ENCODE peak calls at places on chromosomes 1 and 21, in eight cellular contexts. C is IMR-90, N is transverse colon, V is cardiac muscle cell, R is right atrium auricular region, D is cardiac fibroblast, Y is endodermal cell, K is psoas muscle. F is an unnamed sample.
A peak's percentile ranks its signal among the peaks of the same experiment; 100 is the strongest.

GRCh38 chr1:99305626-99306025 is 41.3 kb downstream of the PLPPR4 start:
- DNase-seq in C (peak; percentile 41), N (no peak), V (no peak), R (no peak), D (no peak), Y (no peak), K (no peak), F (peak; percentile 68)

GRCh38 chr1:204266504-204267034 is 52.8 kb upstream of the GOLT1A start:
- DNase-seq in C (no peak), N (peak; percentile 64), V (no peak), R (no peak), D (peak; percentile 8), Y (no peak), K (no peak), F (no peak)

GRCh38 chr1:223774133-223774811 is 61.9 kb downstream of the CAPN2 start:
- DNase-seq in C (no peak), N (no peak), V (no peak), R (peak; percentile 34), D (no peak), Y (peak; percentile 17), K (no peak), F (no peak)

GRCh38 chr1:59605761-59606160 is 209.0 kb upstream of the HOOK1 start:
- DNase-seq in C (peak; percentile 78), N (no peak), V (no peak), R (no peak), D (no peak), Y (no peak), K (no peak), F (no peak)

GRCh38 chr1:44264143-44264542 is 50.9 kb downstream of the DMAP1 start:
- DNase-seq in C (no peak), N (no peak), V (no peak), R (no peak), D (no peak), Y (no peak), K (no peak), F (no peak)

GRCh38 chr1:179798213-179798863 is 55.2 kb downstream of the FAM163A start:
- DNase-seq in C (no peak), N (no peak), V (no peak), R (no peak), D (no peak), Y (no peak), K (no peak), F (no peak)

GRCh38 chr1:94118013-94118412 is 2.9 kb downstream of the ABCA4 start:
- DNase-seq in C (no peak), N (no peak), V (no peak), R (no peak), D (no peak), Y (peak; percentile 39), K (no peak), F (no peak)

GRCh38 chr21:34520769-34521508 is 8.9 kb upstream of the KCNE1 start:
- DNase-seq in C (no peak), N (no peak), V (no peak), R (no peak), D (no peak), Y (no peak), K (no peak), F (no peak)

GRCh38 chr1:160779662-160780397 is 16.1 kb upstream of the LY9 start:
- DNase-seq in C (no peak), N (peak; percentile 38), V (no peak), R (no peak), D (no peak), Y (peak; percentile 89), K (no peak), F (no peak)

GRCh38 chr1:207997486-207998268 is 86.8 kb upstream of the CD34 start:
- DNase-seq in C (peak; percentile 68), N (peak; percentile 81), V (peak; percentile 81), R (peak; percentile 83), D (peak; percentile 85), Y (peak; percentile 91), K (peak; percentile 72), F (peak; percentile 78)

GRCh38 chr1:48693674-48694347 is 82.9 kb downstream of the BEND5 start:
- DNase-seq in C (no peak), N (no peak), V (no peak), R (no peak), D (no peak), Y (no peak), K (no peak), F (no peak)

GRCh38 chr1:231171623-231172197 is 9.9 kb downstream of the TRIM67 start:
- DNase-seq in C (no peak), N (no peak), V (no peak), R (no peak), D (no peak), Y (no peak), K (no peak), F (no peak)

GRCh38 chr1:162081316-162081715 is 11.8 kb downstream of the NOS1AP start:
- DNase-seq in C (no peak), N (no peak), V (no peak), R (no peak), D (peak; percentile 8), Y (no peak), K (no peak), F (no peak)

GRCh38 chr1:209743145-209743482 is 12.7 kb upstream of the TRAF3IP3 start:
- DNase-seq in C (peak; percentile 80), N (no peak), V (no peak), R (peak; percentile 63), D (peak; percentile 77), Y (no peak), K (peak; percentile 66), F (peak; percentile 74)

GRCh38 chr1:89633745-89634625 is 1.1 kb downstream of the LRRC8C start:
- DNase-seq in C (peak; percentile 48), N (peak; percentile 10), V (peak; percentile 26), R (no peak), D (peak; percentile 50), Y (peak; percentile 66), K (no peak), F (no peak)

GRCh38 chr1:116318897-116319296 is 54.1 kb upstream of the ATP1A1 start:
- DNase-seq in C (peak; percentile 1), N (no peak), V (peak; percentile 76), R (no peak), D (peak; percentile 13), Y (no peak), K (peak; percentile 15), F (no peak)

GRCh38 chr1:47722101-47722500 is 275.1 kb downstream of the TRABD2B start:
- DNase-seq in C (no peak), N (no peak), V (no peak), R (no peak), D (no peak), Y (peak; percentile 29), K (no peak), F (no peak)

GRCh38 chr1:110218739-110219138 is 8.6 kb downstream of the KCNC4 start:
- DNase-seq in C (peak; percentile 30), N (no peak), V (peak; percentile 73), R (no peak), D (peak; percentile 17), Y (peak; percentile 71), K (no peak), F (no peak)

GRCh38 chr1:87042127-87042811 is 127.8 kb downstream of the HS2ST1 start:
- DNase-seq in C (no peak), N (no peak), V (no peak), R (no peak), D (peak; percentile 12), Y (no peak), K (no peak), F (no peak)

DNA sequence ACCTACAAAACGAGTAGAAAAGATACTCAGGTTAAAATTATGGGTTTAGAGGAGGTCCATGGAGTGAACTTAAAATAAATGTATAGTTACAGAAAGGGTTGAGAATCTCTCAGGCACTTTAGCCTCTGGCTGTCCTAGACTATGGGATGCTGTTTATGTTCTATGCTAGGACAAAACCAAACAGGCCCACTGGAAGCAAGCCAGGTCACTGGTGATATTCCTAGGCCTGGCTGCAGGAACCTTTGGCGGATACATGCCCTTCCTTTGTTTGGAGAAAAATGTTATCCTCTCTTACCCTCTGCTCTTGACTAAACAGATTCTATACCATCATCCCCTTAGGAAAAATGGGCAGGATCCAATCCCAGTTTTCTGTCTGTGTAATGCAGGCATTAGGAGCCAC is 90.7 kb upstream of the DUSP10 start:
- DNase-seq in C (no peak), N (no peak), V (no peak), R (no peak), D (no peak), Y (no peak), K (no peak), F (no peak)
- TF ChIP-seq CTCF in C (no peak), N (no peak), V (no peak), R (no peak), D (no peak), Y (no peak), K (no peak), F (no peak)

DNA sequence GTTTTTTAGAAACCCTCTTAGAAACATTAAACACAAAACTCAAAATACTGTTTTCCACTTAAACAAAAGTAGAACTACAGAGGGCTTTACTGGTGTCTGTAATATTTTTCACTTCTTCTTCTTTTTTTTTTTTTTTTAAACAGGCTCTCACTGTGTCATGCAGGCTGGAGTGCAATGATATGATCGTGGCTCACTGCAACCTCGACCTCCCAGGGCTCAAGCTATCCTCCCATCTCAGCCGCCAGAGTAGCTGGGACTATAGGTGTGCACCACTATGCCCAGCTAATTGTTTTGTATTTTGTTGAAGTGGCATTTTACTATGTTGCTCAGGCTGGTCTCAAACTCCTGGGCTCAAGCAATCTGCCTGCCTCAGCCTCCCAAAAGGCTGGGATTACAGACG is 194.8 kb downstream of the DAB1 start:
- DNase-seq in C (no peak), N (no peak), V (no peak), R (no peak), D (no peak), Y (no peak), K (no peak), F (no peak)
- H3K4me3 ChIP-seq in C (no peak overlapping the region), N (no peak overlapping the region), V (no peak overlapping the region), R (no peak overlapping the region), D (no peak overlapping the region), Y (no peak overlapping the region), K (no peak overlapping the region), F (no peak overlapping the region)

DNA sequence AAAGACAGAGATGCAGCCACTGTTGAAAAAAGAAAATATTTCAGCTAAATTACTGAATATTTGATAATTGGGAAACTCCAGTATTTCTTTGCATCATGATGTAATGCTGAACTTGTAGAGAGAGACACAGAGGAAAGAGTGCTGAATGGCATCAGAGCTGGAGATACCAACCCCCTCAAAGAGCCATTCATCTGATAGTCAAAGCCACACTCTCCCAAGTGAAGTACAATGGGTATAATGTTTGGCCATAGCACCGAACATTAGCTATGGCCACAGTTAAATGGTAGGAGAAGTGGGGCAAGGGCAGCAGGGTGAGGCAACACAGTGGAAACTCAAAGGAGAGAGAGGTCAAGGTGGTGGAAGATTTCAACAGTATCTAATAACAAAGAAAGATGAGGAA is 107.5 kb upstream of the TNFSF4 start:
- DNase-seq in C (no peak), N (no peak), V (no peak), R (no peak), D (no peak), Y (no peak), K (no peak), F (no peak)
- TF ChIP-seq CTCF in C (no peak), N (no peak), V (no peak), R (no peak), D (no peak), Y (no peak), K (no peak), F (no peak)

GRCh38 chr1:65308781-65309316 is 494 bp upstream of the DNAJC6 start:
- DNase-seq in C (no peak), N (no peak), V (peak; percentile 6), R (no peak), D (no peak), Y (no peak), K (no peak), F (no peak)

GRCh38 chr1:65310078-65310587 is 790 bp downstream of the DNAJC6 start:
- DNase-seq in C (no peak), N (peak; percentile 9), V (no peak), R (no peak), D (no peak), Y (no peak), K (no peak), F (peak; percentile 9)

GRCh38 chr1:65309317-65310077 is at the start of gene DNAJC6:
- DNase-seq in C (peak; percentile 42), N (peak; percentile 66), V (peak; percentile 94), R (no peak), D (peak; percentile 69), Y (peak; percentile 96), K (peak; percentile 67), F (peak; percentile 38)
- H3K4me3 ChIP-seq in C (peak within 1 kb of the TSS; percentile 33), N (no peak within 1 kb of the TSS), V (peak within 1 kb of the TSS; percentile 61), R (peak within 1 kb of the TSS; percentile 41), D (peak within 1 kb of the TSS; percentile 33), Y (peak within 1 kb of the TSS; percentile 88), K (peak within 1 kb of the TSS; percentile 49), F (peak within 1 kb of the TSS; percentile 52)